ENCODE peak calls at places on chromosome 9, in four cellular contexts. A, M, X and C are unnamed samples.

GRCh38 chr9:120974921-120975320 is 48.3 kb upstream of the TRAF1 start:
- DNase-seq in A (no peak), M (no peak), X (no peak), C (no peak)

GRCh38 chr9:111005711-111006482 is 32.4 kb downstream of the LPAR1 start:
- DNase-seq in A (no peak), M (no peak), X (no peak), C (no peak)

GRCh38 chr9:115883467-115884329 is 269.9 kb upstream of the PAPPA start:
- DNase-seq in A (no peak), M (no peak), X (no peak), C (no peak)

GRCh38 chr9:90915693-90916092 is 114.1 kb downstream of the SYK start:
- DNase-seq in A (no peak), M (no peak), X (no peak), C (no peak)

GRCh38 chr9:32704343-32704742 is 68.9 kb upstream of the TAF1L start:
- DNase-seq in A (no peak), M (no peak), X (no peak), C (no peak)

GRCh38 chr9:111038336-111039202 is at the start of gene LPAR1:
- DNase-seq in A (no peak), M (no peak), X (no peak), C (peak)

GRCh38 chr9:77903666-77904248 is 127.9 kb downstream of the GNAQ start:
- DNase-seq in A (no peak), M (no peak), X (no peak), C (no peak)

GRCh38 chr9:109816490-109816889 is 36.5 kb downstream of the PALM2AKAP2 start:
- DNase-seq in A (peak), M (no peak), X (peak), C (peak)

GRCh38 chr9:16571127-16571848 is 299.2 kb downstream of the BNC2 start:
- DNase-seq in A (no peak), M (no peak), X (no peak), C (no peak)